ENCODE peak calls at places on chromosomes 11 and 22, in six cellular contexts. One of them, this sample, is unnamed.
A peak's percentile ranks its signal among the peaks of the same experiment; 100 is the strongest.

GRCh38 chr11:87030458-87031054 is 7.2 kb upstream of the TMEM135 start:
- DNase-seq in body of pancreas: no peak
- DNase-seq in esophagus muscularis mucosa: no peak
- DNase-seq in suprapubic skin: no peak
- DNase-seq in heart left ventricle: no peak
- DNase-seq in endothelial cell of umbilical vein: no peak
- DNase-seq in this sample: no peak

GRCh38 chr11:57483570-57483934 is 23.2 kb downstream of the RTN4RL2 start:
- DNase-seq in body of pancreas: no peak
- DNase-seq in esophagus muscularis mucosa: no peak
- DNase-seq in suprapubic skin: no peak
- DNase-seq in heart left ventricle: no peak
- DNase-seq in endothelial cell of umbilical vein: no peak
- DNase-seq in this sample: no peak

GRCh38 chr22:30424471-30425326 is 869 bp upstream of the MTFP1 start:
- DNase-seq in body of pancreas: no peak
- DNase-seq in esophagus muscularis mucosa: no peak
- DNase-seq in suprapubic skin: no peak
- DNase-seq in heart left ventricle: no peak
- DNase-seq in endothelial cell of umbilical vein: no peak
- DNase-seq in this sample: no peak

GRCh38 chr11:61832758-61833157 is 4.7 kb downstream of the FADS2 start:
- DNase-seq in body of pancreas: peak; percentile 41
- DNase-seq in esophagus muscularis mucosa: no peak
- DNase-seq in suprapubic skin: no peak
- DNase-seq in heart left ventricle: no peak
- DNase-seq in endothelial cell of umbilical vein: no peak
- DNase-seq in this sample: peak; percentile 50

GRCh38 chr22:45802074-45802473 is 130.4 kb downstream of the ATXN10 start:
- DNase-seq in body of pancreas: no peak
- DNase-seq in esophagus muscularis mucosa: no peak
- DNase-seq in suprapubic skin: no peak
- DNase-seq in heart left ventricle: no peak
- DNase-seq in endothelial cell of umbilical vein: no peak
- DNase-seq in this sample: no peak

GRCh38 chr22:29031236-29031982 is 30.2 kb downstream of the C22orf31 start:
- DNase-seq in body of pancreas: peak; percentile 78
- DNase-seq in esophagus muscularis mucosa: no peak
- DNase-seq in suprapubic skin: no peak
- DNase-seq in heart left ventricle: peak; percentile 39
- DNase-seq in endothelial cell of umbilical vein: peak; percentile 97
- DNase-seq in this sample: peak; percentile 94

GRCh38 chr11:68852628-68853027 is 10.9 kb upstream of the CPT1A start:
- DNase-seq in body of pancreas: no peak
- DNase-seq in esophagus muscularis mucosa: no peak
- DNase-seq in suprapubic skin: no peak
- DNase-seq in heart left ventricle: no peak
- DNase-seq in endothelial cell of umbilical vein: no peak
- DNase-seq in this sample: no peak

GRCh38 chr11:75697906-75698563 is 19.6 kb upstream of the MOGAT2 start:
- DNase-seq in body of pancreas: no peak
- DNase-seq in esophagus muscularis mucosa: no peak
- DNase-seq in suprapubic skin: no peak
- DNase-seq in heart left ventricle: no peak
- DNase-seq in endothelial cell of umbilical vein: no peak
- DNase-seq in this sample: no peak

GRCh38 chr11:8683115-8683807 is 669 bp downstream of the RPL27A start:
- DNase-seq in body of pancreas: no peak
- DNase-seq in esophagus muscularis mucosa: no peak
- DNase-seq in suprapubic skin: no peak
- DNase-seq in heart left ventricle: no peak
- DNase-seq in endothelial cell of umbilical vein: no peak
- DNase-seq in this sample: peak; percentile 45

GRCh38 chr11:12604557-12605105 is 69.6 kb upstream of the TEAD1 start:
- DNase-seq in body of pancreas: no peak
- DNase-seq in esophagus muscularis mucosa: no peak
- DNase-seq in suprapubic skin: no peak
- DNase-seq in heart left ventricle: no peak
- DNase-seq in endothelial cell of umbilical vein: no peak
- DNase-seq in this sample: no peak

GRCh38 chr11:84214557-84214956 is 928.4 kb upstream of the CCDC90B start:
- DNase-seq in body of pancreas: no peak
- DNase-seq in esophagus muscularis mucosa: no peak
- DNase-seq in suprapubic skin: no peak
- DNase-seq in heart left ventricle: no peak
- DNase-seq in endothelial cell of umbilical vein: no peak
- DNase-seq in this sample: no peak

GRCh38 chr11:34262601-34263081 is 95.2 kb downstream of the ABTB2 start:
- DNase-seq in body of pancreas: no peak
- DNase-seq in esophagus muscularis mucosa: no peak
- DNase-seq in suprapubic skin: no peak
- DNase-seq in heart left ventricle: no peak
- DNase-seq in endothelial cell of umbilical vein: no peak
- DNase-seq in this sample: no peak

GRCh38 chr11:12893787-12894672 is 115.1 kb upstream of the RASSF10 start:
- DNase-seq in body of pancreas: peak; percentile 74
- DNase-seq in esophagus muscularis mucosa: no peak
- DNase-seq in suprapubic skin: no peak
- DNase-seq in heart left ventricle: peak; percentile 49
- DNase-seq in endothelial cell of umbilical vein: peak; percentile 69
- DNase-seq in this sample: peak; percentile 60

DNA sequence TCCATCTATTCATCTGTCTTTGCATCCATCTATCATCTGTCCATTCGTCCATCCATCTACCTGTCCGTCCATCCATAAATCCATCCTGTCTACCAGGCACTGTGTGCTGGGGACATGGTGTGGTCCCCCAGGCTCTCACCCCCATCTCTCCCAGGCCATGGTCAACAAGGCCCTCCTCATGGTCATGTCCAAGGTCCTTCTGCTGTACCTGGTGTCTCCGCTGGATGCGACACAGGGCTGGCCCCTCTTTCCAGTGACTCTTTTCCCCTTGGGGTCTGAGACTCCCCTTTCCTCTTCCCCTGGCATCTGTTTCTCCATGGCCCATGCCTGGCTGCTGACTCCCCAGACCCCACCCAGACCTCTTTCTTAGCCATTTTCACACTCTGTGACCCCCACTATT is 4.5 kb downstream of the IGLL1 start:
- DNase-seq in body of pancreas: no peak
- DNase-seq in esophagus muscularis mucosa: no peak
- DNase-seq in suprapubic skin: peak; percentile 54
- DNase-seq in heart left ventricle: no peak
- DNase-seq in endothelial cell of umbilical vein: no peak
- DNase-seq in this sample: no peak
- H3K36me3 ChIP-seq in body of pancreas: no peaks in the 10 kb centered on the region
- H3K36me3 ChIP-seq in esophagus muscularis mucosa: no peaks in the 10 kb centered on the region
- H3K36me3 ChIP-seq in suprapubic skin: no peaks in the 10 kb centered on the region
- H3K36me3 ChIP-seq in heart left ventricle: no peaks in the 10 kb centered on the region
- H3K36me3 ChIP-seq in endothelial cell of umbilical vein: no peaks in the 10 kb centered on the region
- H3K36me3 ChIP-seq in this sample: no peaks in the 10 kb centered on the region

GRCh38 chr22:40177738-40178416 is at the start of gene TNRC6B:
- DNase-seq in body of pancreas: peak; percentile 83
- DNase-seq in esophagus muscularis mucosa: peak; percentile 95
- DNase-seq in suprapubic skin: no peak
- DNase-seq in heart left ventricle: peak; percentile 83
- DNase-seq in endothelial cell of umbilical vein: peak; percentile 96
- DNase-seq in this sample: peak; percentile 88
- TF ChIP-seq POLR2A in body of pancreas: peak; percentile 86
- TF ChIP-seq POLR2A in esophagus muscularis mucosa: peak; percentile 89
- TF ChIP-seq POLR2A in suprapubic skin: peak; percentile 60
- TF ChIP-seq POLR2A in heart left ventricle: peak; percentile 95
- TF ChIP-seq POLR2A in endothelial cell of umbilical vein: peak; percentile 99
- TF ChIP-seq POLR2A in this sample: peak; percentile 99

DNA sequence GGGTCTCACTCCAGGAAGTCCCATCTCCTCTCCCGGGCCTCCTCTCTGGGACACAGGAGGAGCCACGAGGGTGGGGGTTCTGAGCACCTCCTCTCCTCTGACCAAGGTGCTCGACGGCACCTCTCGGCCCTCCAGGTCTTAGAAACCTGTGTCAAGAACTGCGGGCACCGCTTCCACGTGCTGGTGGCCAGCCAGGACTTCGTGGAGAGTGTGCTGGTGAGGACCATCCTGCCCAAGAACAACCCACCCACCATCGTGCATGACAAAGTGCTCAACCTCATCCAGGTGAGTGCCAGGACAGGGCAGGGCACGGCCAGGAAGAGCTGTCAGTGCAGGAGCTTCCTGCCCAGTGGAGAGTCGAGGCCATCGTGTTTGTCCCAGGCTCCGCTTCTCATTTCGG is 23.2 kb downstream of the TOM1 start:
- DNase-seq in body of pancreas: no peak
- DNase-seq in esophagus muscularis mucosa: no peak
- DNase-seq in suprapubic skin: no peak
- DNase-seq in heart left ventricle: no peak
- DNase-seq in endothelial cell of umbilical vein: no peak
- DNase-seq in this sample: no peak
- H3K36me3 ChIP-seq in body of pancreas: peaks cover 8% of the 10 kb centered on the region
- H3K36me3 ChIP-seq in esophagus muscularis mucosa: peaks cover 100% of the 10 kb centered on the region
- H3K36me3 ChIP-seq in suprapubic skin: peaks cover 95% of the 10 kb centered on the region
- H3K36me3 ChIP-seq in heart left ventricle: peaks cover 94% of the 10 kb centered on the region
- H3K36me3 ChIP-seq in endothelial cell of umbilical vein: peaks cover 48% of the 10 kb centered on the region
- H3K36me3 ChIP-seq in this sample: no peaks in the 10 kb centered on the region

GRCh38 chr11:623349-623869 is 1.3 kb downstream of the CDHR5 start:
- DNase-seq in body of pancreas: peak; percentile 17
- DNase-seq in esophagus muscularis mucosa: no peak
- DNase-seq in suprapubic skin: no peak
- DNase-seq in heart left ventricle: no peak
- DNase-seq in endothelial cell of umbilical vein: no peak
- DNase-seq in this sample: peak; percentile 17

GRCh38 chr11:623999-624704 is 603 bp downstream of the CDHR5 start:
- DNase-seq in body of pancreas: peak; percentile 42
- DNase-seq in esophagus muscularis mucosa: no peak
- DNase-seq in suprapubic skin: no peak
- DNase-seq in heart left ventricle: no peak
- DNase-seq in endothelial cell of umbilical vein: no peak
- DNase-seq in this sample: no peak

GRCh38 chr11:626475-627272 is at the start of gene SCT:
- DNase-seq in body of pancreas: peak; percentile 13
- DNase-seq in esophagus muscularis mucosa: no peak
- DNase-seq in suprapubic skin: no peak
- DNase-seq in heart left ventricle: peak; percentile 16
- DNase-seq in endothelial cell of umbilical vein: no peak
- DNase-seq in this sample: no peak

GRCh38 chr11:625636-626319 is 1.0 kb upstream of the CDHR5 start:
- DNase-seq in body of pancreas: peak; percentile 11
- DNase-seq in esophagus muscularis mucosa: no peak
- DNase-seq in suprapubic skin: no peak
- DNase-seq in heart left ventricle: peak; percentile 14
- DNase-seq in endothelial cell of umbilical vein: no peak
- DNase-seq in this sample: no peak

GRCh38 chr11:624705-625635 is at the start of gene CDHR5:
- DNase-seq in body of pancreas: peak; percentile 16
- DNase-seq in esophagus muscularis mucosa: no peak
- DNase-seq in suprapubic skin: no peak
- DNase-seq in heart left ventricle: no peak
- DNase-seq in endothelial cell of umbilical vein: no peak
- DNase-seq in this sample: no peak
- TF ChIP-seq POLR2A in body of pancreas: no peak
- TF ChIP-seq POLR2A in esophagus muscularis mucosa: no peak
- TF ChIP-seq POLR2A in suprapubic skin: no peak
- TF ChIP-seq POLR2A in heart left ventricle: no peak
- TF ChIP-seq POLR2A in endothelial cell of umbilical vein: no peak
- TF ChIP-seq POLR2A in this sample: no peak

GRCh38 chr22:37534445-37534844 is 15.2 kb upstream of the CARD10 start:
- DNase-seq in body of pancreas: no peak
- DNase-seq in esophagus muscularis mucosa: no peak
- DNase-seq in suprapubic skin: no peak
- DNase-seq in heart left ventricle: no peak
- DNase-seq in endothelial cell of umbilical vein: no peak
- DNase-seq in this sample: no peak

GRCh38 chr22:37535159-37535558 is 15.9 kb upstream of the CARD10 start:
- DNase-seq in body of pancreas: no peak
- DNase-seq in esophagus muscularis mucosa: no peak
- DNase-seq in suprapubic skin: no peak
- DNase-seq in heart left ventricle: no peak
- DNase-seq in endothelial cell of umbilical vein: no peak
- DNase-seq in this sample: no peak

GRCh38 chr22:37529652-37530345 is 10.6 kb upstream of the CARD10 start:
- DNase-seq in body of pancreas: no peak
- DNase-seq in esophagus muscularis mucosa: no peak
- DNase-seq in suprapubic skin: no peak
- DNase-seq in heart left ventricle: no peak
- DNase-seq in endothelial cell of umbilical vein: no peak
- DNase-seq in this sample: peak; percentile 52

GRCh38 chr22:37538590-37539357 is 19.6 kb upstream of the CARD10 start:
- DNase-seq in body of pancreas: peak; percentile 97
- DNase-seq in esophagus muscularis mucosa: peak; percentile 95
- DNase-seq in suprapubic skin: peak; percentile 96
- DNase-seq in heart left ventricle: peak; percentile 93
- DNase-seq in endothelial cell of umbilical vein: peak; percentile 91
- DNase-seq in this sample: peak; percentile 97

DNA sequence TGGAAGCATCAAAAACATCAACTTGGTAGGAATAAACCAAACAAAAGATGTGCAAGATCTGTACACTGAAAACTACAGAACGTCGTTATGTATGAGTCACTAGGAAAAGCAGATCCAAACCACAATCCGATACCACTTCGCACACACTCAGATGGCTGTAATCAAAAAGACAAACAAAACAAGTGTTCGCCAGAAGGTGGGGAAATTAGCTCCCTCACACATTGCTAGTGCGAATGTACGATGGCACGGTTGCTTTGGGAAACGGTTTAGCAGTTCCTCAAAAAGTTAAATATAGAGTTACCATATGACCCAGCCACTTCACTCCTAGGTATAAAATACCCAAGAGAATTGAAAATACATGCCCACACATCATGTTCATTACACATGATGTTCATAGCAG is 14.8 kb upstream of the CARD10 start:
- DNase-seq in body of pancreas: no peak
- DNase-seq in esophagus muscularis mucosa: no peak
- DNase-seq in suprapubic skin: no peak
- DNase-seq in heart left ventricle: no peak
- DNase-seq in endothelial cell of umbilical vein: no peak
- DNase-seq in this sample: no peak
- H3K36me3 ChIP-seq in body of pancreas: no peaks in the 10 kb centered on the region
- H3K36me3 ChIP-seq in esophagus muscularis mucosa: no peaks in the 10 kb centered on the region
- H3K36me3 ChIP-seq in suprapubic skin: no peaks in the 10 kb centered on the region
- H3K36me3 ChIP-seq in heart left ventricle: no peaks in the 10 kb centered on the region
- H3K36me3 ChIP-seq in endothelial cell of umbilical vein: no peaks in the 10 kb centered on the region
- H3K36me3 ChIP-seq in this sample: no peaks in the 10 kb centered on the region